ENCODE peak calls at places on chromosomes 7 and 10, in four cellular contexts. E is neuronal stem cell, C is mesendoderm, J is IMR-90. H is an unnamed sample.

GRCh38 chr7:133602291-133602690 is 349.4 kb downstream of the EXOC4 start:
- DNase-seq in E (no peak), C (no peak), J (peak; percentile 69), H (no peak)

GRCh38 chr7:148697256-148697841 is 1.4 kb upstream of the CUL1 start:
- DNase-seq in E (no peak), C (no peak), J (peak; percentile 63), H (no peak)

GRCh38 chr7:44077681-44078091 is 4.6 kb downstream of the POLM start:
- DNase-seq in E (no peak), C (no peak), J (no peak), H (no peak)

GRCh38 chr7:105885386-105886111 is 9.2 kb upstream of the ATXN7L1 start:
- DNase-seq in E (no peak), C (no peak), J (no peak), H (no peak)

GRCh38 chr10:28312572-28312971 is 9.7 kb upstream of the MPP7 start:
- DNase-seq in E (no peak), C (no peak), J (no peak), H (no peak)

GRCh38 chr10:61887772-61888171 is 13.7 kb upstream of the ARID5B start:
- DNase-seq in E (no peak), C (no peak), J (no peak), H (no peak)

GRCh38 chr7:22854158-22855048 is 31.8 kb upstream of the TOMM7 start:
- DNase-seq in E (peak; percentile 58), C (peak; percentile 95), J (peak; percentile 89), H (peak; percentile 86)

GRCh38 chr10:30893208-30893607 is 138.5 kb downstream of the ZNF438 start:
- DNase-seq in E (no peak), C (no peak), J (peak; percentile 55), H (no peak)

GRCh38 chr10:76001019-76001418 is 569.6 kb downstream of the LRMDA start:
- DNase-seq in E (no peak), C (peak; percentile 23), J (no peak), H (no peak)

GRCh38 chr10:84292502-84292901 is 35.9 kb upstream of the CCSER2 start:
- DNase-seq in E (no peak), C (no peak), J (no peak), H (no peak)

GRCh38 chr10:113386005-113386404 is 166.8 kb upstream of the HABP2 start:
- DNase-seq in E (no peak), C (no peak), J (peak; percentile 56), H (no peak)

GRCh38 chr7:54888067-54888735 is 129.2 kb upstream of the SEC61G start:
- DNase-seq in E (peak; percentile 8), C (peak; percentile 11), J (no peak), H (peak; percentile 42)

GRCh38 chr10:124035306-124035927 is 58.0 kb downstream of the CHST15 start:
- DNase-seq in E (no peak), C (no peak), J (no peak), H (no peak)

GRCh38 chr10:16996530-16996964 is 133.1 kb downstream of the CUBN start:
- DNase-seq in E (no peak), C (peak; percentile 51), J (peak; percentile 36), H (no peak)

GRCh38 chr10:70575874-70576802 is 26.4 kb downstream of the PRF1 start:
- DNase-seq in E (no peak), C (peak; percentile 26), J (no peak), H (no peak)

GRCh38 chr7:156892086-156892800 is 740 bp downstream of the LMBR1 start:
- DNase-seq in E (peak; percentile 40), C (peak; percentile 75), J (no peak), H (peak; percentile 80)

GRCh38 chr7:74344128-74344496 is 54.9 kb downstream of the CLIP2 start:
- DNase-seq in E (no peak), C (no peak), J (peak; percentile 47), H (no peak)

GRCh38 chr10:103805781-103806180 is 49.6 kb downstream of the SH3PXD2A start:
- DNase-seq in E (no peak), C (no peak), J (no peak), H (no peak)

GRCh38 chr10:72709041-72709440 is 17.1 kb downstream of the MCU start:
- DNase-seq in E (no peak), C (no peak), J (no peak), H (no peak)

GRCh38 chr10:7303067-7303629 is 107.7 kb downstream of the SFMBT2 start:
- DNase-seq in E (no peak), C (no peak), J (no peak), H (no peak)

GRCh38 chr7:15801565-15801964 is 115.1 kb upstream of the MEOX2 start:
- DNase-seq in E (no peak), C (no peak), J (peak; percentile 49), H (no peak)

GRCh38 chr7:128361463-128362441 is at the start of gene PRRT4:
- DNase-seq in E (no peak), C (peak; percentile 55), J (no peak), H (no peak)

GRCh38 chr7:128217030-128217805 is 23.9 kb upstream of the LEP start:
- DNase-seq in E (no peak), C (peak; percentile 55), J (peak; percentile 52), H (peak; percentile 79)

GRCh38 chr7:83751217-83751616 is 102.3 kb upstream of the SEMA3E start:
- DNase-seq in E (no peak), C (no peak), J (no peak), H (no peak)

GRCh38 chr10:53624722-53625121 is 852.1 kb upstream of the MBL2 start:
- DNase-seq in E (no peak), C (no peak), J (no peak), H (no peak)

GRCh38 chr7:36034020-36034419 is 119.0 kb upstream of the EEPD1 start:
- DNase-seq in E (no peak), C (peak; percentile 27), J (peak; percentile 49), H (no peak)

GRCh38 chr7:90092467-90092866 is 61.8 kb upstream of the STEAP1 start:
- DNase-seq in E (no peak), C (no peak), J (no peak), H (no peak)

GRCh38 chr7:24366901-24367300 is 82.9 kb downstream of the NPY start:
- DNase-seq in E (no peak), C (no peak), J (no peak), H (no peak)

GRCh38 chr7:156607332-156608175 is 33.0 kb upstream of the RNF32 start:
- DNase-seq in E (no peak), C (no peak), J (peak; percentile 4), H (no peak)

GRCh38 chr10:101782811-101783735 is at the start of gene NPM3:
- DNase-seq in E (peak; percentile 83), C (peak; percentile 92), J (peak; percentile 70), H (peak; percentile 92)
- H2BK5ac ChIP-seq in E (peak within 1 kb of the TSS; percentile 45), C (peak within 1 kb of the TSS; percentile 59), J (peak within 1 kb of the TSS; percentile 44), H (no peak within 1 kb of the TSS)

DNA sequence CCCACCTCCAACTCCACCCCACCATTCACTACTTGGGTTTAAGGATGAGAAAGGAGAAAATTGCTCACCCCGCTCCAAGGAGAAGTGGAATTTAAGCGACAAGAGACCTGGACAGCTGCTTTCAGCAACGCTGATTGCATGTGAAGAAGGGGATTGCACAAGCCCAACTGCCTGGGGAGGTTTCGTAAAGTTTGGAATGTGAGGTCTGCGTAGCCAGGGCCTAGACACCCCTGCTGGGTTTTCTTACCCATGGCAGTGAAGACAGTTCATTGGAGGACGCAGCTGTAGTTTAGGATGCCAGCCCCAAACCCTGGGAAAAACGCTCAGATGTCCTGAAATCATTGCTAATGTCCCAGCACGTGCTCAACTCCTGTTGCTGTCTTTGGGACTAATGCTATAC is 226.2 kb downstream of the WDR11 start:
- DNase-seq in E (no peak), C (peak; percentile 76), J (no peak), H (no peak)
- H2BK5ac ChIP-seq in E (no peak overlapping the region), C (no peak overlapping the region), J (no peak overlapping the region), H (no peak overlapping the region)

GRCh38 chr7:138934861-138935260 is 46.3 kb downstream of the KIAA1549 start:
- DNase-seq in E (no peak), C (peak; percentile 46), J (peak; percentile 40), H (no peak)
- H2BK5ac ChIP-seq in E (no peak overlapping the region), C (no peak overlapping the region), J (no peak overlapping the region), H (no peak overlapping the region)

GRCh38 chr7:45597286-45597984 is 23.3 kb downstream of the ADCY1 start:
- DNase-seq in E (no peak), C (no peak), J (no peak), H (peak; percentile 9)

GRCh38 chr7:45596665-45597095 is 22.5 kb downstream of the ADCY1 start:
- DNase-seq in E (no peak), C (no peak), J (no peak), H (peak; percentile 12)

GRCh38 chr7:45601094-45601493 is 26.9 kb downstream of the ADCY1 start:
- DNase-seq in E (no peak), C (no peak), J (no peak), H (peak; percentile 25)

GRCh38 chr7:45599851-45600706 is 25.9 kb downstream of the ADCY1 start:
- DNase-seq in E (no peak), C (no peak), J (no peak), H (peak; percentile 25)

GRCh38 chr7:45598697-45599520 is 24.7 kb downstream of the ADCY1 start:
- DNase-seq in E (no peak), C (no peak), J (no peak), H (peak; percentile 20)
- H2BK5ac ChIP-seq in E (no peak overlapping the region), C (no peak overlapping the region), J (no peak overlapping the region), H (no peak overlapping the region)

DNA sequence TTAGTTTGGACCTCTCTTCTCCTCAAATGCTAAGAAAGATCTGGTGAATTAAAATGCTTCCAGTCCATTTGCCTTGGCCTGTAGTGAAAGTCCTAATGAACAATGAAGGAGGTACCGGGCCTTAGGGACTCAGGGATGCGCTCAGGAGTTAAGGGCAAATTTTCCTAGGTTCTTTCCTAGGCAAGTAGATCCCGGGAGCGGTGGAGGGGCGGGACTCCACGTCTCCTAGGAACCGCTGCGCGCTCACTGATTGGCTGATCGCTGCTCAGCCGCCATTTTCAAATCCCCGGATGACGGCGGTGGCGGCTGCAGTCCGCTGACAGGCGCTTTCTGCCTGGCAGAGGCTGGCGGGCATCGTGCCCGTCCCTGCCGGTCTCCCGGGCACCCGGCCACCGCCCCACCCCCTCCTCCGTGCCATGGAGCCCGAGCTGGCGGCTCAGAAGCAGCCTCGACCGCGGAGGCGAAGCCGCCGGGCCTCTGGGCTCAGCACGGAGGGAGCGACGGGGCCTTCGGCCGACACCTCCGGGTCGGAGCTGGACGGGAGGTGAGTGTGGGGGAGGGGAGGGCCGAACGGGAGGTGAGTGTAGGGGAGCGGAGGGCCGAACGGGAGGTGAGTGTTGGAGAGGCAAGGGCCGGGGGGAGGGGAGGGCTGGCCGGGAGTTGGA is at the start of gene NET1:
- DNase-seq in E (peak; percentile 89), C (peak; percentile 96), J (peak; percentile 81), H (peak; percentile 95)
- H2BK5ac ChIP-seq in E (peak within 1 kb of the TSS; percentile 82), C (no peak within 1 kb of the TSS), J (peak within 1 kb of the TSS; percentile 57), H (no peak within 1 kb of the TSS)

H was measured in H9.